ENCODE peak calls at places on chromosome 1, in nine cellular contexts. T, D, I, M, S, O, R, E and P are unnamed samples.

GRCh38 chr1:109584766-109585165 is 34.6 kb downstream of the GNAT2 start:
- DNase-seq in T (no peak), D (no peak), I (no peak), M (no peak), S (no peak), O (no peak), R (no peak), E (no peak), P (no peak)

GRCh38 chr1:162710349-162710748 is 78.1 kb downstream of the DDR2 start:
- DNase-seq in T (no peak), D (no peak), I (no peak), M (no peak), S (no peak), O (no peak), R (no peak), E (no peak), P (no peak)

GRCh38 chr1:62588000-62588399 is 9.3 kb upstream of the ANGPTL3 start:
- DNase-seq in T (no peak), D (no peak), I (no peak), M (no peak), S (no peak), O (no peak), R (no peak), E (no peak), P (no peak)

GRCh38 chr1:23629728-23630290 is 61.8 kb upstream of the RPL11 start:
- DNase-seq in T (no peak), D (no peak), I (no peak), M (no peak), S (no peak), O (no peak), R (no peak), E (no peak), P (no peak)

GRCh38 chr1:156508205-156508954 is 7.8 kb upstream of the MEF2D start:
- DNase-seq in T (no peak), D (no peak), I (no peak), M (peak; percentile 76), S (peak; percentile 29), O (no peak), R (no peak), E (no peak), P (peak; percentile 65)

GRCh38 chr1:186819140-186819539 is 9.6 kb upstream of the PLA2G4A start:
- DNase-seq in T (no peak), D (no peak), I (no peak), M (no peak), S (no peak), O (no peak), R (no peak), E (no peak), P (no peak)

GRCh38 chr1:161849518-161849917 is 83.4 kb downstream of the ATF6 start:
- DNase-seq in T (no peak), D (no peak), I (no peak), M (no peak), S (no peak), O (no peak), R (no peak), E (no peak), P (no peak)

GRCh38 chr1:88984553-88984945 is 7.9 kb downstream of the KYAT3 start:
- DNase-seq in T (no peak), D (no peak), I (no peak), M (no peak), S (no peak), O (no peak), R (no peak), E (no peak), P (no peak)

GRCh38 chr1:241423541-241424479 is 66.8 kb upstream of the RGS7 start:
- DNase-seq in T (peak; percentile 78), D (no peak), I (peak; percentile 15), M (no peak), S (no peak), O (no peak), R (no peak), E (no peak), P (peak; percentile 63)

GRCh38 chr1:118185083-118185899 is at the start of gene SPAG17:
- DNase-seq in T (peak; percentile 99), D (peak; percentile 14), I (peak; percentile 78), M (peak; percentile 48), S (peak; percentile 93), O (peak; percentile 68), R (no peak), E (no peak), P (peak; percentile 72)

GRCh38 chr1:161781995-161782394 is 15.9 kb downstream of the ATF6 start:
- DNase-seq in T (no peak), D (no peak), I (no peak), M (no peak), S (no peak), O (no peak), R (no peak), E (no peak), P (no peak)

GRCh38 chr1:3670823-3671251 is 18.5 kb downstream of the TP73 start:
- DNase-seq in T (no peak), D (no peak), I (no peak), M (no peak), S (no peak), O (no peak), R (no peak), E (no peak), P (no peak)

GRCh38 chr1:41435570-41436178 is 48.8 kb downstream of the EDN2 start:
- DNase-seq in T (peak; percentile 72), D (no peak), I (peak; percentile 58), M (no peak), S (no peak), O (no peak), R (no peak), E (no peak), P (no peak)

GRCh38 chr1:163084330-163084729 is 15.2 kb downstream of the RGS4 start:
- DNase-seq in T (no peak), D (no peak), I (no peak), M (no peak), S (no peak), O (no peak), R (no peak), E (no peak), P (no peak)

GRCh38 chr1:66333463-66334232 is 200.3 kb upstream of the SGIP1 start:
- DNase-seq in T (peak; percentile 38), D (no peak), I (no peak), M (peak; percentile 28), S (no peak), O (no peak), R (no peak), E (no peak), P (no peak)

GRCh38 chr1:200176181-200176580 is 148.7 kb downstream of the NR5A2 start:
- DNase-seq in T (no peak), D (no peak), I (no peak), M (no peak), S (peak; percentile 28), O (no peak), R (no peak), E (no peak), P (no peak)

GRCh38 chr1:162381383-162381782 is at the start of gene C1orf226:
- DNase-seq in T (no peak), D (peak; percentile 49), I (no peak), M (peak; percentile 46), S (no peak), O (no peak), R (no peak), E (peak; percentile 67), P (no peak)

DNA sequence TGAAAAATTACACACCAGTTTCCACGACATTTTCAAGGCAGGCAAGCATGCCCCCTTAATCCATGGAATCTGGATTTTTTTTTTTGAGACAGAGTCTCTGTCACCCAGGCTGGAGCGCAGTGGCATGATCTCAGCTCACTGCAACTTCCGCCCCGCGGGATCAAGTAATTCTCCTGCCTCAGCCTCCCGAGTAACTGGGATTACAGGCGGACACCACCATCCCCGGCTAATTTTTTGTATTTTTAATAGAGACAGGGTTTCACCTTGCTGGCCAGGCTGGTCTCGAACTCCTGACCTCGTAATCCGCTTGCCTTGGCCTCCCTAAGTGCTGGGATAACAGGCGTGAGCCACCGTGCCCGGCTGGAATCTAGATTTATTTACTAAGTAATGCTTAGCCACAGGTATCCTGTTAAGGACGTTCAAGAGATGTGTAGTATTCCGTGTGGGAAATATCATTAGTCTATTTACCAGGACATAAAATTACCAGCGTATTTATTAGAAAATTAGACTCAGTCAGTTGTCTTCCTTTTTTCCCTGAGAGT is 2.5 kb downstream of the IFI44 start:
- DNase-seq in T (no peak), D (no peak), I (no peak), M (no peak), S (no peak), O (no peak), R (no peak), E (no peak), P (no peak)
- TF ChIP-seq POLR2AphosphoS5 in T (no peak), D (no peak), I (no peak), M (no peak), S (no peak), O (no peak), R (no peak), E (no peak), P (no peak)

DNA sequence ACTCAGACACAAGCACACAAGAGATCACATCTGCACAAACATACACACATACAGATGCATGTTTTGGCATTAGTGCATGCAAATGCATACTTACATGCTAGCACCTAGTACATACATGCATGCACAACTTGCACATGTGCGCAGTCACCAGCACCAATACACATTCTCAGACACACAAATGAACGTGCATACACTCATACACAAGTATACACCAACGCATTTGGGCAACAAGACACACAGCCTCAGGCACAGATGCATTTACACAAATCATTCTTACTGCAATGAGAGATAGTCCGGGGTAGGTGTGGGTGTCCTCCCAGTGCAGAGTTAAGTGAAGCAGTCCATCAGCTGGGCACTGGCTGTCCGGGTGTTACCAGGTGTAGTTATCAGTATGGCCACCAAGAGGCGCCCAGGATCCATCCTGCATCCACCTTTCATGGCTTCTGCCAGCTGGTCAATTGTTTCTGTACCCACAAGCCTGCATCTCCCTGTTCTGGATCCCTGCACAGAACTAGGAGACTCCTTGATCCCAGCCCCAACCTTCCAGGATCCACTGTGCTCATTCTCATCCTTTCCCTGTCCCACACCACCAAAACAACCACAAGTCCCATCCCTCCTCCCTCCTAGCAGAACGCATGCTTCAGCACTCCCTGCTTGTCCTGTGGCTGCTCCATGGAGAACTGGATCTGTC is 27.4 kb upstream of the FOXE3 start:
- DNase-seq in T (peak; percentile 83), D (peak; percentile 39), I (peak; percentile 46), M (peak; percentile 73), S (peak; percentile 78), O (peak; percentile 58), R (peak; percentile 66), E (peak; percentile 35), P (peak; percentile 70)
- TF ChIP-seq CTCF in T (peak; percentile 69), D (peak; percentile 49), I (peak; percentile 93), M (peak; percentile 62), S (peak; percentile 96), O (no peak), R (peak; percentile 94), E (peak; percentile 73), P (no peak)

GRCh38 chr1:231534703-231535159 is 6.3 kb downstream of the TSNAX start:
- DNase-seq in T (no peak), D (no peak), I (no peak), M (no peak), S (no peak), O (no peak), R (no peak), E (no peak), P (no peak)
- H3K27ac ChIP-seq in T (no peak overlapping the region), D (no peak overlapping the region), I (no peak overlapping the region), M (no peak overlapping the region), S (no peak overlapping the region), O (no peak overlapping the region), R (no peak overlapping the region), E (no peak overlapping the region), P (no peak overlapping the region)

DNA sequence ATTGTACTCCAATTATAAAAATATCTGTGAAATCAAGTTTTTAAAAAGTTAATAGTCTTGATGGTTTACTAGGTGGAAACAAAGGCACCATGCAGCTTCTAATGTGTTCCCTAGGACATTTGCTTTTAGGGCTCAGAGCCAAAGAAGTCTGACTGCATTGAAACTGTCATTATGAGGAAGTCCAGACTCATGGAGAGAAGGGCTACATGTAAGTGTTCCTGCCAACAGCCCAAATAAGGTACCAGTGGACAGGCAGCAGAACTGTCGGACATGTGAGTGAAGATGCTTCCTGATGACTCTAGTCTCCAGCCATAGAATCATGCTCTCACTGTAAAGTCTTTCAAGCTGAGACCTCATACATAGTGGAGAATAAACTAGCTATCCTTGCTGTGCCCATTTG is 287.6 kb downstream of the AKT3 start:
- DNase-seq in T (no peak), D (no peak), I (no peak), M (no peak), S (no peak), O (no peak), R (no peak), E (no peak), P (no peak)
- TF ChIP-seq POLR2AphosphoS5 in T (no peak), D (no peak), I (no peak), M (peak; percentile 81), S (no peak), O (no peak), R (no peak), E (no peak), P (no peak)